ENCODE peak calls at places on chromosome 21, in five cellular contexts. One of them, this sample, is unnamed.
A peak's percentile ranks its signal among the peaks of the same experiment; 100 is the strongest.

GRCh38 chr21:34191876-34192275 is 118.5 kb downstream of the MRPS6 start:
- DNase-seq in NCI-H2029: no peak
- DNase-seq in iPS-NIHi11: no peak
- DNase-seq in WTC11: no peak
- DNase-seq in spleen: no peak
- DNase-seq in this sample: no peak

GRCh38 chr21:33831962-33832659 is 83.5 kb downstream of the ATP5PO start:
- DNase-seq in NCI-H2029: no peak
- DNase-seq in iPS-NIHi11: no peak
- DNase-seq in WTC11: no peak
- DNase-seq in spleen: no peak
- DNase-seq in this sample: no peak

GRCh38 chr21:37356710-37357109 is 9.9 kb upstream of the DYRK1A start:
- DNase-seq in NCI-H2029: no peak
- DNase-seq in iPS-NIHi11: no peak
- DNase-seq in WTC11: no peak
- DNase-seq in spleen: no peak
- DNase-seq in this sample: no peak

GRCh38 chr21:46559291-46559983 is 45.4 kb downstream of the S100B start:
- DNase-seq in NCI-H2029: no peak
- DNase-seq in iPS-NIHi11: peak; percentile 12
- DNase-seq in WTC11: no peak
- DNase-seq in spleen: no peak
- DNase-seq in this sample: no peak

GRCh38 chr21:39265603-39266002 is 47.8 kb downstream of the BRWD1 start:
- DNase-seq in NCI-H2029: no peak
- DNase-seq in iPS-NIHi11: no peak
- DNase-seq in WTC11: no peak
- DNase-seq in spleen: no peak
- DNase-seq in this sample: no peak

GRCh38 chr21:41169701-41170100 is 1.7 kb downstream of the BACE2 start:
- DNase-seq in NCI-H2029: no peak
- DNase-seq in iPS-NIHi11: no peak
- DNase-seq in WTC11: no peak
- DNase-seq in spleen: no peak
- DNase-seq in this sample: no peak

GRCh38 chr21:29152936-29153335 is 22.5 kb downstream of the MAP3K7CL start:
- DNase-seq in NCI-H2029: no peak
- DNase-seq in iPS-NIHi11: no peak
- DNase-seq in WTC11: no peak
- DNase-seq in spleen: no peak
- DNase-seq in this sample: no peak

GRCh38 chr21:34724131-34724856 is 55.5 kb downstream of the CLIC6 start:
- DNase-seq in NCI-H2029: peak; percentile 17
- DNase-seq in iPS-NIHi11: no peak
- DNase-seq in WTC11: no peak
- DNase-seq in spleen: no peak
- DNase-seq in this sample: no peak

GRCh38 chr21:17612023-17612564 is 607 bp downstream of the BTG3 start:
- DNase-seq in NCI-H2029: no peak
- DNase-seq in iPS-NIHi11: peak; percentile 53
- DNase-seq in WTC11: peak; percentile 16
- DNase-seq in spleen: peak; percentile 87
- DNase-seq in this sample: no peak

GRCh38 chr21:30981403-30981802 is 56.9 kb downstream of the KRTAP19-8 start:
- DNase-seq in NCI-H2029: no peak
- DNase-seq in iPS-NIHi11: peak; percentile 26
- DNase-seq in WTC11: peak; percentile 15
- DNase-seq in spleen: no peak
- DNase-seq in this sample: no peak

GRCh38 chr21:29219165-29219770 is 79.5 kb upstream of the BACH1 start:
- DNase-seq in NCI-H2029: no peak
- DNase-seq in iPS-NIHi11: no peak
- DNase-seq in WTC11: no peak
- DNase-seq in spleen: no peak
- DNase-seq in this sample: no peak

GRCh38 chr21:20720623-20721022 is 277.6 kb upstream of the NCAM2 start:
- DNase-seq in NCI-H2029: no peak
- DNase-seq in iPS-NIHi11: no peak
- DNase-seq in WTC11: no peak
- DNase-seq in spleen: no peak
- DNase-seq in this sample: no peak

GRCh38 chr21:36104306-36105300 is 30.3 kb upstream of the CBR3 start:
- DNase-seq in NCI-H2029: no peak
- DNase-seq in iPS-NIHi11: no peak
- DNase-seq in WTC11: peak; percentile 88
- DNase-seq in spleen: peak; percentile 79
- DNase-seq in this sample: no peak

GRCh38 chr21:34639882-34640788 is 25.2 kb upstream of the RCAN1 start:
- DNase-seq in NCI-H2029: no peak
- DNase-seq in iPS-NIHi11: no peak
- DNase-seq in WTC11: no peak
- DNase-seq in spleen: no peak
- DNase-seq in this sample: no peak

This sample was measured in CMK.